ENCODE peak calls at places on chromosomes 11 and 22, in six cellular contexts. One of them, this sample, is unnamed.

GRCh38 chr11:119625206-119625988 is 103.6 kb downstream of the NECTIN1 start:
- DNase-seq in nephron progenitor cell: no peak
- DNase-seq in stimulated activated CD4-positive, alpha-beta T cell treated with anti-CD3 and anti-CD28 coated beads, Interleukin-15, amount 100 ng/mL, for 1 hour: no peak
- DNase-seq in SK-N-DZ: no peak
- DNase-seq in AG20443: peak
- DNase-seq in activated gamma-delta T cell treated with anti-CD3 and anti-CD28 coated beads, Interleukin-2, amount 50 U/mL, for 16 hours: no peak
- DNase-seq in this sample: peak

GRCh38 chr11:776459-777287 is 614 bp downstream of the GATD1 start:
- DNase-seq in AG20443: no peak
- DNase-seq in nephron progenitor cell: peak
- DNase-seq in SK-N-DZ: no peak
- DNase-seq in stimulated activated CD4-positive, alpha-beta T cell treated with anti-CD3 and anti-CD28 coated beads, Interleukin-15, amount 100 ng/mL, for 1 hour: no peak
- DNase-seq in activated gamma-delta T cell treated with anti-CD3 and anti-CD28 coated beads, Interleukin-2, amount 50 U/mL, for 16 hours: no peak
- DNase-seq in this sample: peak

GRCh38 chr11:288328-289144 is at the start of gene PGGHG:
- DNase-seq in AG20443: peak
- DNase-seq in activated gamma-delta T cell treated with anti-CD3 and anti-CD28 coated beads, Interleukin-2, amount 50 U/mL, for 16 hours: no peak
- DNase-seq in SK-N-DZ: no peak
- DNase-seq in stimulated activated CD4-positive, alpha-beta T cell treated with anti-CD3 and anti-CD28 coated beads, Interleukin-15, amount 100 ng/mL, for 1 hour: no peak
- DNase-seq in nephron progenitor cell: peak
- DNase-seq in this sample: peak

GRCh38 chr22:23689414-23689813 is 1.4 kb upstream of the RGL4 start:
- DNase-seq in activated gamma-delta T cell treated with anti-CD3 and anti-CD28 coated beads, Interleukin-2, amount 50 U/mL, for 16 hours: no peak
- DNase-seq in SK-N-DZ: no peak
- DNase-seq in stimulated activated CD4-positive, alpha-beta T cell treated with anti-CD3 and anti-CD28 coated beads, Interleukin-15, amount 100 ng/mL, for 1 hour: no peak
- DNase-seq in nephron progenitor cell: no peak
- DNase-seq in AG20443: no peak
- DNase-seq in this sample: no peak

GRCh38 chr11:132535830-132536229 is 996.5 kb downstream of the OPCML start:
- DNase-seq in stimulated activated CD4-positive, alpha-beta T cell treated with anti-CD3 and anti-CD28 coated beads, Interleukin-15, amount 100 ng/mL, for 1 hour: no peak
- DNase-seq in SK-N-DZ: no peak
- DNase-seq in nephron progenitor cell: no peak
- DNase-seq in AG20443: no peak
- DNase-seq in activated gamma-delta T cell treated with anti-CD3 and anti-CD28 coated beads, Interleukin-2, amount 50 U/mL, for 16 hours: no peak
- DNase-seq in this sample: no peak

GRCh38 chr11:34086554-34087278 is 18.7 kb upstream of the NAT10 start:
- DNase-seq in stimulated activated CD4-positive, alpha-beta T cell treated with anti-CD3 and anti-CD28 coated beads, Interleukin-15, amount 100 ng/mL, for 1 hour: no peak
- DNase-seq in SK-N-DZ: no peak
- DNase-seq in activated gamma-delta T cell treated with anti-CD3 and anti-CD28 coated beads, Interleukin-2, amount 50 U/mL, for 16 hours: no peak
- DNase-seq in AG20443: no peak
- DNase-seq in nephron progenitor cell: no peak
- DNase-seq in this sample: no peak

GRCh38 chr11:46674463-46675287 is 25.7 kb downstream of the ARHGAP1 start:
- DNase-seq in AG20443: peak
- DNase-seq in SK-N-DZ: no peak
- DNase-seq in nephron progenitor cell: peak
- DNase-seq in activated gamma-delta T cell treated with anti-CD3 and anti-CD28 coated beads, Interleukin-2, amount 50 U/mL, for 16 hours: no peak
- DNase-seq in stimulated activated CD4-positive, alpha-beta T cell treated with anti-CD3 and anti-CD28 coated beads, Interleukin-15, amount 100 ng/mL, for 1 hour: no peak
- DNase-seq in this sample: no peak

GRCh38 chr22:35619336-35620094 is 2.4 kb upstream of the MB start:
- DNase-seq in AG20443: no peak
- DNase-seq in SK-N-DZ: no peak
- DNase-seq in nephron progenitor cell: no peak
- DNase-seq in stimulated activated CD4-positive, alpha-beta T cell treated with anti-CD3 and anti-CD28 coated beads, Interleukin-15, amount 100 ng/mL, for 1 hour: no peak
- DNase-seq in activated gamma-delta T cell treated with anti-CD3 and anti-CD28 coated beads, Interleukin-2, amount 50 U/mL, for 16 hours: no peak
- DNase-seq in this sample: no peak

GRCh38 chr11:65288706-65289536 is 25.7 kb upstream of the CDC42EP2 start:
- DNase-seq in AG20443: peak
- DNase-seq in activated gamma-delta T cell treated with anti-CD3 and anti-CD28 coated beads, Interleukin-2, amount 50 U/mL, for 16 hours: no peak
- DNase-seq in stimulated activated CD4-positive, alpha-beta T cell treated with anti-CD3 and anti-CD28 coated beads, Interleukin-15, amount 100 ng/mL, for 1 hour: no peak
- DNase-seq in nephron progenitor cell: no peak
- DNase-seq in SK-N-DZ: no peak
- DNase-seq in this sample: no peak

GRCh38 chr11:120334894-120335462 is 1.2 kb upstream of the ARHGEF12 start:
- DNase-seq in AG20443: peak
- DNase-seq in SK-N-DZ: peak
- DNase-seq in activated gamma-delta T cell treated with anti-CD3 and anti-CD28 coated beads, Interleukin-2, amount 50 U/mL, for 16 hours: peak
- DNase-seq in nephron progenitor cell: peak
- DNase-seq in stimulated activated CD4-positive, alpha-beta T cell treated with anti-CD3 and anti-CD28 coated beads, Interleukin-15, amount 100 ng/mL, for 1 hour: no peak
- DNase-seq in this sample: peak

GRCh38 chr22:45157907-45158306 is 5.8 kb upstream of the NUP50 start:
- DNase-seq in stimulated activated CD4-positive, alpha-beta T cell treated with anti-CD3 and anti-CD28 coated beads, Interleukin-15, amount 100 ng/mL, for 1 hour: no peak
- DNase-seq in SK-N-DZ: peak
- DNase-seq in AG20443: no peak
- DNase-seq in nephron progenitor cell: no peak
- DNase-seq in activated gamma-delta T cell treated with anti-CD3 and anti-CD28 coated beads, Interleukin-2, amount 50 U/mL, for 16 hours: no peak
- DNase-seq in this sample: no peak

GRCh38 chr11:123454060-123454651 is 24.1 kb downstream of the GRAMD1B start:
- DNase-seq in AG20443: no peak
- DNase-seq in SK-N-DZ: no peak
- DNase-seq in activated gamma-delta T cell treated with anti-CD3 and anti-CD28 coated beads, Interleukin-2, amount 50 U/mL, for 16 hours: peak
- DNase-seq in stimulated activated CD4-positive, alpha-beta T cell treated with anti-CD3 and anti-CD28 coated beads, Interleukin-15, amount 100 ng/mL, for 1 hour: no peak
- DNase-seq in nephron progenitor cell: no peak
- DNase-seq in this sample: no peak

GRCh38 chr11:102451693-102452460 is 688 bp downstream of the TMEM123 start:
- DNase-seq in activated gamma-delta T cell treated with anti-CD3 and anti-CD28 coated beads, Interleukin-2, amount 50 U/mL, for 16 hours: peak
- DNase-seq in AG20443: peak
- DNase-seq in stimulated activated CD4-positive, alpha-beta T cell treated with anti-CD3 and anti-CD28 coated beads, Interleukin-15, amount 100 ng/mL, for 1 hour: peak
- DNase-seq in nephron progenitor cell: peak
- DNase-seq in SK-N-DZ: peak
- DNase-seq in this sample: peak